ENCODE peak calls at places on chromosomes 7 and 10, in eight cellular contexts. W is activated naive CD4-positive, alpha-beta T cell treated with anti-CD3 and anti-CD28 coated beads, Interleukin-2, amount 50 U/mL, for 72 hours; J is D721Med; U is choroid plexus epithelial cell; O is A549; X is activated CD4-positive, alpha-beta memory T cell treated with anti-CD3 and anti-CD28 coated beads, Interleukin-2, amount 10 ng/mL, durations not matched to agents 7 days and 5 days; D is upper lobe of left lung; Q is activated CD4-positive, CD25-positive, alpha-beta regulatory T cell treated with anti-CD3 and anti-CD28 coated beads, Interleukin-2, amount 50 U/mL, for 16 hours. R is an unnamed sample.

GRCh38 chr7:105462765-105463164 is 59.3 kb downstream of the PUS7 start:
- DNase-seq in J (no peak), O (no peak), W (no peak), U (no peak), Q (no peak), X (no peak), D (no peak), R (no peak)

GRCh38 chr10:126011995-126012394 is 115.6 kb downstream of the FANK1 start:
- DNase-seq in W (no peak), Q (no peak), X (no peak), J (no peak), D (no peak), U (no peak), O (no peak), R (no peak)

GRCh38 chr7:122951006-122951405 is 44.5 kb downstream of the TAS2R16 start:
- DNase-seq in W (no peak), Q (no peak), U (no peak), X (no peak), O (no peak), J (no peak), D (no peak), R (no peak)

GRCh38 chr7:33186187-33186586 is 56.8 kb downstream of the BBS9 start:
- DNase-seq in X (no peak), J (no peak), O (no peak), D (no peak), W (no peak), Q (no peak), U (peak; percentile 83), R (no peak)

GRCh38 chr7:82598958-82599357 is 155.4 kb upstream of the CACNA2D1 start:
- DNase-seq in U (peak; percentile 93), D (no peak), W (no peak), O (no peak), Q (no peak), X (no peak), J (no peak), R (no peak)

GRCh38 chr7:151141855-151142685 is 25.4 kb downstream of the GBX1 start:
- DNase-seq in J (no peak), W (no peak), D (no peak), U (no peak), O (no peak), X (no peak), Q (no peak), R (no peak)

GRCh38 chr10:48535416-48536225 is 69.3 kb downstream of the ARHGAP22 start:
- DNase-seq in W (no peak), D (no peak), O (no peak), U (no peak), J (no peak), Q (no peak), X (no peak), R (no peak)

GRCh38 chr10:97870990-97871389 is 21.3 kb downstream of the GOLGA7B start:
- DNase-seq in Q (no peak), W (no peak), X (no peak), J (no peak), U (no peak), O (no peak), D (no peak), R (no peak)

GRCh38 chr7:104196161-104196560 is 11.7 kb downstream of the ORC5 start:
- DNase-seq in Q (no peak), X (no peak), U (peak; percentile 38), D (no peak), W (no peak), J (no peak), O (no peak), R (no peak)

GRCh38 chr10:64863836-64864235 is 1342.6 kb downstream of the REEP3 start:
- DNase-seq in Q (no peak), X (no peak), D (no peak), W (no peak), J (no peak), O (no peak), U (no peak), R (no peak)

GRCh38 chr10:86586516-86586915 is 64.9 kb upstream of the WAPL start:
- DNase-seq in O (no peak), X (no peak), Q (no peak), U (no peak), D (no peak), W (no peak), J (no peak), R (no peak)